ENCODE peak calls at places on chromosomes 16 and 17, in five cellular contexts. E is chondrocyte; F is NCI-H1092; B is stimulated activated CD8-positive, alpha-beta memory T cell treated with anti-CD3 and anti-CD28 coated beads, Interleukin-2, amount 100 ng/mL, for 1 hour; G is activated CD4-positive, alpha-beta T cell treated with anti-CD3 and anti-CD28 coated beads, Interleukin-2, amount 50 U/mL, for 1 hour. A is an unnamed sample.

GRCh38 chr16:1884889-1885288 is 12.9 kb upstream of the MEIOB start:
- DNase-seq in E (peak), F (no peak), B (no peak), G (no peak), A (no peak)

GRCh38 chr16:67198238-67198734 is 645 bp upstream of the ELMO3 start:
- DNase-seq in E (no peak), F (no peak), B (no peak), G (no peak), A (no peak)

GRCh38 chr17:45004388-45004787 is 36.3 kb upstream of the C1QL1 start:
- DNase-seq in E (no peak), F (no peak), B (no peak), G (no peak), A (no peak)

GRCh38 chr17:50868594-50868993 is 2.4 kb upstream of the TOB1 start:
- DNase-seq in E (no peak), F (no peak), B (no peak), G (no peak), A (no peak)

GRCh38 chr17:27609606-27610303 is 21.2 kb upstream of the LGALS9 start:
- DNase-seq in E (peak), F (no peak), B (no peak), G (peak), A (peak)

GRCh38 chr17:61849674-61850073 is 13.7 kb downstream of the BRIP1 start:
- DNase-seq in E (no peak), F (no peak), B (no peak), G (no peak), A (no peak)

GRCh38 chr17:44979426-44980273 is 11.5 kb upstream of the C1QL1 start:
- DNase-seq in E (no peak), F (no peak), B (no peak), G (no peak), A (no peak)

GRCh38 chr17:29138184-29138955 is 41.8 kb downstream of the MYO18A start:
- DNase-seq in E (no peak), F (no peak), B (no peak), G (peak), A (no peak)

GRCh38 chr17:80693511-80693910 is 148.9 kb downstream of the RPTOR start:
- DNase-seq in E (no peak), F (no peak), B (no peak), G (no peak), A (no peak)

GRCh38 chr17:46125831-46126230 is 67.4 kb downstream of the KANSL1 start:
- DNase-seq in E (no peak), F (no peak), B (no peak), G (no peak), A (no peak)

GRCh38 chr17:3512512-3513171 is 36.8 kb downstream of the ASPA start:
- DNase-seq in E (no peak), F (no peak), B (no peak), G (no peak), A (no peak)

GRCh38 chr16:21224800-21225199 is 8.7 kb upstream of the ANKS4B start:
- DNase-seq in E (no peak), F (no peak), B (no peak), G (no peak), A (no peak)

GRCh38 chr17:40598928-40599627 is 33.8 kb upstream of the CCR7 start:
- DNase-seq in E (no peak), F (no peak), B (no peak), G (peak), A (no peak)

GRCh38 chr16:31452631-31453106 is 6.6 kb upstream of the ARMC5 start:
- DNase-seq in E (no peak), F (no peak), B (no peak), G (no peak), A (peak)

GRCh38 chr17:63937319-63937718 is 5.2 kb upstream of the CD79B start:
- DNase-seq in E (no peak), F (no peak), B (no peak), G (no peak), A (no peak)

GRCh38 chr16:3266873-3267537 is 10.6 kb upstream of the MEFV start:
- DNase-seq in E (no peak), F (no peak), B (no peak), G (no peak), A (peak)

GRCh38 chr16:29641561-29641960 is 21.5 kb upstream of the SPN start:
- DNase-seq in E (no peak), F (no peak), B (no peak), G (no peak), A (no peak)

GRCh38 chr17:43020030-43020621 is 2.1 kb downstream of the VAT1 start:
- DNase-seq in E (no peak), F (no peak), B (no peak), G (no peak), A (no peak)

GRCh38 chr17:79645777-79646088 is 34.9 kb upstream of the RBFOX3 start:
- DNase-seq in E (no peak), F (no peak), B (no peak), G (no peak), A (no peak)

GRCh38 chr17:15971108-15971507 is 26.2 kb downstream of the ADORA2B start:
- DNase-seq in E (no peak), F (no peak), B (no peak), G (no peak), A (no peak)

GRCh38 chr17:49035470-49036269 is 38.5 kb downstream of the IGF2BP1 start:
- DNase-seq in E (no peak), F (peak), B (no peak), G (peak), A (peak)

GRCh38 chr16:69930117-69930776 is 20.9 kb upstream of the CLEC18A start:
- DNase-seq in E (peak), F (peak), B (no peak), G (peak), A (peak)

GRCh38 chr17:8047769-8048110 is 8.9 kb downstream of the ALOX15B start:
- DNase-seq in E (no peak), F (no peak), B (no peak), G (no peak), A (no peak)

GRCh38 chr17:71633391-71633849 is 487.4 kb upstream of the SOX9 start:
- DNase-seq in E (no peak), F (no peak), B (no peak), G (no peak), A (no peak)

GRCh38 chr17:32123782-32124181 is 18.5 kb upstream of the RHOT1 start:
- DNase-seq in E (no peak), F (no peak), B (no peak), G (no peak), A (no peak)

GRCh38 chr16:4454618-4455017 is 19.8 kb downstream of the NMRAL1 start:
- DNase-seq in E (no peak), F (no peak), B (no peak), G (no peak), A (no peak)

GRCh38 chr17:57761887-57762286 is 16.8 kb upstream of the CCDC182 start:
- DNase-seq in E (no peak), F (no peak), B (no peak), G (no peak), A (no peak)

GRCh38 chr16:85245307-85246172 is 133.3 kb upstream of the CIBAR2 start:
- DNase-seq in E (no peak), F (peak), B (peak), G (peak), A (peak)

GRCh38 chr17:40735016-40735415 is 20.1 kb downstream of the KRT25 start:
- DNase-seq in E (no peak), F (no peak), B (no peak), G (no peak), A (no peak)

GRCh38 chr17:348692-349425 is 3.7 kb downstream of the RPH3AL start:
- DNase-seq in E (no peak), F (no peak), B (no peak), G (no peak), A (no peak)

GRCh38 chr16:2838928-2839327 is 8.8 kb downstream of the ZG16B start:
- DNase-seq in E (peak), F (no peak), B (peak), G (peak), A (peak)

GRCh38 chr17:43338886-43339516 is 59.8 kb upstream of the ARL4D start:
- DNase-seq in E (no peak), F (peak), B (peak), G (peak), A (no peak)

GRCh38 chr17:8696951-8697745 is 47.5 kb downstream of the CCDC42 start:
- DNase-seq in E (no peak), F (no peak), B (no peak), G (no peak), A (no peak)

GRCh38 chr16:55759983-55760664 is 72.8 kb downstream of the CES1 start:
- DNase-seq in E (no peak), F (no peak), B (no peak), G (no peak), A (no peak)

GRCh38 chr17:36675786-36676185 is 74.4 kb downstream of the MRM1 start:
- DNase-seq in E (no peak), F (no peak), B (no peak), G (no peak), A (no peak)

GRCh38 chr16:11100239-11100750 is 155.7 kb downstream of the SOCS1 start:
- DNase-seq in E (no peak), F (no peak), B (no peak), G (no peak), A (no peak)

GRCh38 chr16:87631067-87631466 is 28.8 kb downstream of the JPH3 start:
- DNase-seq in E (no peak), F (no peak), B (no peak), G (no peak), A (no peak)